ENCODE peak calls at places on chromosomes 16 and 17, in four cellular contexts. C is HepG2, K is K562, P is GM12878. F is an unnamed sample.

GRCh38 chr17:80319262-80319998 is 58.8 kb downstream of the RNF213 start:
- DNase-seq in C (no peak), K (no peak), P (no peak), F (no peak)

GRCh38 chr17:2195729-2196128 is 107.9 kb downstream of the SMG6 start:
- DNase-seq in C (no peak), K (no peak), P (peak; percentile 73), F (no peak)

GRCh38 chr17:37025241-37025640 is 76.5 kb downstream of the AATF start:
- DNase-seq in C (no peak), K (no peak), P (no peak), F (no peak)

GRCh38 chr16:31129568-31130335 is 5.8 kb downstream of the PRSS8 start:
- DNase-seq in C (no peak), K (no peak), P (no peak), F (no peak)

GRCh38 chr17:6477831-6478383 is 33.7 kb downstream of the PIMREG start:
- DNase-seq in C (no peak), K (no peak), P (no peak), F (no peak)

GRCh38 chr16:16871196-16871595 is 492.3 kb downstream of the NPIPA7 start:
- DNase-seq in C (no peak), K (no peak), P (no peak), F (peak; percentile 21)

GRCh38 chr17:66630379-66630778 is 204.5 kb upstream of the CACNG5 start:
- DNase-seq in C (no peak), K (no peak), P (no peak), F (no peak)

GRCh38 chr17:2232244-2232638 is 71.3 kb downstream of the SMG6 start:
- DNase-seq in C (no peak), K (no peak), P (no peak), F (no peak)

GRCh38 chr17:83083368-83084201 is 4.2 kb downstream of the METRNL start:
- DNase-seq in C (no peak), K (no peak), P (no peak), F (no peak)

GRCh38 chr17:82952019-82952418 is 112.2 kb upstream of the ZNF750 start:
- DNase-seq in C (no peak), K (no peak), P (no peak), F (no peak)

GRCh38 chr17:46979023-46979870 is at the start of gene RPRML:
- DNase-seq in C (no peak), K (peak; percentile 73), P (no peak), F (peak; percentile 59)

GRCh38 chr16:48447428-48447827 is 62.2 kb upstream of the SIAH1 start:
- DNase-seq in C (no peak), K (no peak), P (no peak), F (no peak)

GRCh38 chr16:8865145-8865882 is 3.5 kb downstream of the CARHSP1 start:
- DNase-seq in C (no peak), K (no peak), P (no peak), F (no peak)

GRCh38 chr16:12758031-12758669 is 45.5 kb downstream of the CPPED1 start:
- DNase-seq in C (no peak), K (no peak), P (no peak), F (no peak)

GRCh38 chr16:85222151-85222863 is 110.0 kb upstream of the CIBAR2 start:
- DNase-seq in C (no peak), K (no peak), P (no peak), F (no peak)

GRCh38 chr16:29738514-29738913 is 7.3 kb downstream of the C16orf54 start:
- DNase-seq in C (no peak), K (no peak), P (peak; percentile 76), F (no peak)

GRCh38 chr17:39835038-39835786 is 28.9 kb downstream of the IKZF3 start:
- DNase-seq in C (peak; percentile 30), K (no peak), P (no peak), F (peak; percentile 38)

GRCh38 chr17:69466451-69466850 is 52.0 kb downstream of the MAP2K6 start:
- DNase-seq in C (no peak), K (no peak), P (no peak), F (no peak)

GRCh38 chr16:79882292-79882995 is 281.9 kb upstream of the MAF start:
- DNase-seq in C (no peak), K (no peak), P (no peak), F (no peak)

GRCh38 chr16:49478107-49478506 is 104.5 kb downstream of the C16orf78 start:
- DNase-seq in C (no peak), K (no peak), P (peak; percentile 12), F (peak; percentile 1)

GRCh38 chr17:58534901-58535421 is 20.5 kb upstream of the MTMR4 start:
- DNase-seq in C (peak; percentile 33), K (no peak), P (no peak), F (no peak)
- TF ChIP-seq ETV6 in C (no peak), K (no peak), P (no peak), F (no peak)

GRCh38 chr17:43998552-43998951 is 5.9 kb upstream of the NAGS start:
- DNase-seq in C (no peak), K (no peak), P (no peak), F (no peak)

GRCh38 chr17:44001461-44001920 is 2.9 kb upstream of the NAGS start:
- DNase-seq in C (peak; percentile 80), K (no peak), P (no peak), F (no peak)

GRCh38 chr17:44000871-44001460 is 3.5 kb upstream of the NAGS start:
- DNase-seq in C (no peak), K (no peak), P (no peak), F (no peak)

GRCh38 chr17:44000141-44000860 is 4.1 kb upstream of the NAGS start:
- DNase-seq in C (no peak), K (no peak), P (no peak), F (no peak)

GRCh38 chr17:43999024-43999423 is 5.4 kb upstream of the NAGS start:
- DNase-seq in C (no peak), K (no peak), P (no peak), F (no peak)
- TF ChIP-seq ETV6 in C (no peak), K (no peak), P (no peak), F (no peak)

DNA sequence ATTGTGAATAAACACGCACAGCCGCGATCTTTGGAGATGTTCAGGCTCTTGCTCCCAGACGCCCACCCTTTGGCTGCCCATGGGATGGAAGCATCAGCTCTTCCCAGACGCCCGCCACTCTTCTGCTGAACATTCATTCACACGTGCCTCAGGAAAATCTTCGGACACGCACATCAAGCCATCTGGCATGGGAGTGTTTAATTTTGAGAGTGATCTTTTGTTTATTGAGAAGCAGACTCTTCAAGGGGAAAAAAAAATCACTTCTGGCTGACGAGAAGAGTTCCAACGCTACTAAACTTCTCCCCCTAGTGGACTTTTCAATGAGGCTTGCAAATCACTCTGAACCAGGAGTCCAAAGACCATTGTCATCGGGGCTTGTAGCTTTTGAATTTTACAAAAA is 62.0 kb upstream of the NUDT7 start:
- DNase-seq in C (peak; percentile 35), K (peak; percentile 16), P (no peak), F (no peak)
- TF ChIP-seq ETV6 in C (no peak), K (no peak), P (no peak), F (no peak)

GRCh38 chr16:2985893-2986355 is 5.7 kb upstream of the PKMYT1 start:
- DNase-seq in C (no peak), K (no peak), P (no peak), F (no peak)

GRCh38 chr16:2987286-2987685 is 7.0 kb upstream of the PKMYT1 start:
- DNase-seq in C (no peak), K (no peak), P (no peak), F (no peak)

GRCh38 chr16:2983706-2984136 is 3.5 kb upstream of the PKMYT1 start:
- DNase-seq in C (peak; percentile 42), K (peak; percentile 90), P (no peak), F (peak; percentile 92)

GRCh38 chr16:2986623-2987188 is 6.5 kb upstream of the PKMYT1 start:
- DNase-seq in C (no peak), K (no peak), P (no peak), F (no peak)

DNA sequence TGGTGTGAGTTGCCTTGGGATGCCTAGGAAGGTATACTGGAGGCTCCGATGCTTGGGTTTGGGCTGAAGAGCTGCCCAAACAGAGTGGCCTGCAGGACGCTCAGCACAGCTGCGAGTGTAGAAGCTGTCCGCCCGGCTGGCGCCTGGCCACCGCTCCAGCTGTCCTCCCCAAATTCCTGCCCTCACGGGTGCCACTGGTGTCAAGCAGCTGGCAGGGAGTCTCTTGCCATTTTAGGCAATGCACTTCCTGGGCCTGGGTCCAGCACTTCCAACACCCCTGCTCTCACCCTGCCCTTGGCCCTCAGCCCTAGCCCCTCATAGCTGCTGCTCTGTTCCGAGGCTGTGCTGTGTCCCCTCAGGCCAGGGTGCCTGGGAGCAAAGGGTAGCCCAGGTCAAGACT is 5.2 kb upstream of the PKMYT1 start:
- DNase-seq in C (no peak), K (no peak), P (no peak), F (no peak)
- TF ChIP-seq ETV6 in C (no peak), K (no peak), P (no peak), F (no peak)

DNA sequence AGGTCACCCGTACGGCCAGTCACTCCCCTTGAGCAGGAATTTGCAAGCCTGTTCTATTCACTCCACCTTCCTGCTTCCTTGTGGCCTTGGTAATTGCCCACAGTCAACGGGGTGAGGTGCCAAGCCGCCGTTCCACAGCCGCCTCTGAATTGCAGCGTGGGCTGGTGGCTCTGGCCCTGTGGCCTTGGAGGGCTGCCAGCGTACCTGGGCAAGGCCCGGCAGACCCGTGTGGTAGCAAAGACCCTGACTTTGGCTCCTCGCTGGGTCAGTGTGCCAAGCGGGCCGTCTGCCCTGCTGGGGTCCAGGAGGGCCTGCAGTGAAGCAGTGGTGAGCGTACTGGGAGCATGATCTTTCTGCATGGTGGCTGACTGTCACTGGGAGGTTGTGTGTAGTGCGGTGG is 3.6 kb downstream of the BANP start:
- DNase-seq in C (no peak), K (no peak), P (no peak), F (no peak)
- TF ChIP-seq ETV6 in C (no peak), K (no peak), P (no peak), F (no peak)

GRCh38 chr17:28693866-28694265 is 17.8 kb downstream of the PROCA1 start:
- DNase-seq in C (no peak), K (peak; percentile 13), P (no peak), F (no peak)
- TF ChIP-seq ETV6 in C (no peak), K (no peak), P (no peak), F (no peak)

GRCh38 chr17:55794681-55795080 is 43.8 kb downstream of the PCTP start:
- DNase-seq in C (no peak), K (no peak), P (no peak), F (no peak)
- TF ChIP-seq ETV6 in C (no peak), K (no peak), P (no peak), F (no peak)

GRCh38 chr17:9150407-9151090 is 129.2 kb downstream of the NTN1 start:
- DNase-seq in C (no peak), K (no peak), P (no peak), F (no peak)
- TF ChIP-seq ETV6 in C (no peak), K (no peak), P (no peak), F (no peak)

F was measured in WTC11.